ENCODE peak calls at places on chromosome 10, in ten cellular contexts. P is iris pigment epithelial cell; N is activated CD4-positive, alpha-beta T cell treated with anti-CD3 and anti-CD28 coated beads, Interleukin-2, amount 50 U/mL, for 1 hour; C is activated T-cell treated with anti-CD3 and anti-CD28 coated beads, Interleukin-2, amount 50 U/mL, for 24 hours; M is choroid plexus epithelial cell; T is GM04504; O is astrocyte of the spinal cord; I is activated CD8-positive, alpha-beta memory T cell treated with anti-CD3 and anti-CD28 coated beads for 24 hours; K is NCI-H1105; G is stimulated activated CD4-positive, alpha-beta T cell treated with anti-CD3 and anti-CD28 coated beads, Interleukin-15, amount 100 ng/mL, for 1 hour. Z is an unnamed sample.

GRCh38 chr10:62386401-62387320 is 12.5 kb downstream of the ZNF365 start:
- DNase-seq in G (no peak), M (no peak), T (no peak), C (no peak), O (no peak), N (no peak), I (no peak), P (no peak), K (no peak), Z (no peak)

GRCh38 chr10:26367771-26368170 is 70.4 kb upstream of the APBB1IP start:
- DNase-seq in I (peak; percentile 61), T (peak; percentile 9), G (peak; percentile 6), P (peak; percentile 16), C (peak; percentile 40), O (peak; percentile 17), M (peak; percentile 1), K (no peak), N (peak; percentile 36), Z (no peak)

GRCh38 chr10:7291487-7292113 is 119.2 kb downstream of the SFMBT2 start:
- DNase-seq in M (peak; percentile 4), K (no peak), O (peak; percentile 61), P (no peak), G (no peak), C (no peak), N (no peak), T (no peak), I (no peak), Z (peak; percentile 56)

GRCh38 chr10:48523820-48524758 is 80.8 kb downstream of the ARHGAP22 start:
- DNase-seq in N (no peak), K (peak; percentile 1), M (no peak), I (peak; percentile 56), P (peak; percentile 9), T (no peak), G (no peak), C (no peak), O (peak; percentile 22), Z (no peak)

GRCh38 chr10:98569878-98570277 is 123.1 kb upstream of the HPS1 start:
- DNase-seq in C (no peak), O (no peak), T (no peak), P (no peak), N (no peak), I (no peak), K (no peak), G (no peak), M (no peak), Z (no peak)

GRCh38 chr10:53209941-53210611 is 437.5 kb upstream of the MBL2 start:
- DNase-seq in C (no peak), T (no peak), P (no peak), K (no peak), O (peak; percentile 19), M (peak; percentile 37), I (no peak), G (no peak), N (no peak), Z (peak; percentile 3)

GRCh38 chr10:124450010-124450782 is at the start of gene NKX1-2:
- DNase-seq in K (peak; percentile 25), N (no peak), M (peak; percentile 8), I (no peak), O (no peak), C (no peak), T (no peak), G (no peak), P (no peak), Z (no peak)

GRCh38 chr10:72255977-72256729 is 17.6 kb upstream of the DDIT4 start:
- DNase-seq in G (no peak), I (no peak), C (no peak), T (no peak), O (no peak), K (no peak), N (no peak), M (no peak), P (peak; percentile 36), Z (no peak)

Z was measured in fibroblast of lung.